ENCODE peak calls at places on chromosomes 6 and 20, in eight cellular contexts. One of them, this sample, is unnamed.
A peak's percentile ranks its signal among the peaks of the same experiment; 100 is the strongest.

GRCh38 chr6:4935486-4935885 is 68.4 kb downstream of the RPP40 start:
- DNase-seq in HepG2: no peak
- DNase-seq in GM12878: no peak
- DNase-seq in K562: no peak
- DNase-seq in H1: no peak
- DNase-seq in HCT116: no peak
- DNase-seq in A549: no peak
- DNase-seq in endothelial cell of umbilical vein: no peak
- DNase-seq in this sample: no peak

GRCh38 chr20:20741067-20742045 is 28.9 kb upstream of the RALGAPA2 start:
- DNase-seq in A549: no peak
- DNase-seq in K562: no peak
- DNase-seq in HCT116: no peak
- DNase-seq in HepG2: no peak
- DNase-seq in GM12878: no peak
- DNase-seq in endothelial cell of umbilical vein: no peak
- DNase-seq in H1: no peak
- DNase-seq in this sample: no peak

GRCh38 chr20:53810661-53811355 is 217.2 kb upstream of the ZNF217 start:
- DNase-seq in H1: no peak
- DNase-seq in HCT116: no peak
- DNase-seq in K562: no peak
- DNase-seq in HepG2: no peak
- DNase-seq in A549: no peak
- DNase-seq in GM12878: no peak
- DNase-seq in endothelial cell of umbilical vein: no peak
- DNase-seq in this sample: no peak

GRCh38 chr6:128121610-128122009 is 220.8 kb upstream of the THEMIS start:
- DNase-seq in HCT116: no peak
- DNase-seq in endothelial cell of umbilical vein: no peak
- DNase-seq in H1: no peak
- DNase-seq in K562: no peak
- DNase-seq in HepG2: no peak
- DNase-seq in A549: no peak
- DNase-seq in GM12878: no peak
- DNase-seq in this sample: no peak

GRCh38 chr6:56021943-56022342 is 146.6 kb upstream of the BMP5 start:
- DNase-seq in HCT116: no peak
- DNase-seq in GM12878: no peak
- DNase-seq in HepG2: no peak
- DNase-seq in H1: peak; percentile 1
- DNase-seq in endothelial cell of umbilical vein: no peak
- DNase-seq in K562: no peak
- DNase-seq in A549: no peak
- DNase-seq in this sample: no peak

GRCh38 chr6:56946368-56946767 is 8.5 kb upstream of the BEND6 start:
- DNase-seq in K562: no peak
- DNase-seq in A549: no peak
- DNase-seq in HCT116: no peak
- DNase-seq in GM12878: no peak
- DNase-seq in endothelial cell of umbilical vein: no peak
- DNase-seq in H1: no peak
- DNase-seq in HepG2: no peak
- DNase-seq in this sample: no peak

GRCh38 chr6:42222450-42222849 is 4.8 kb upstream of the MRPS10 start:
- DNase-seq in H1: no peak
- DNase-seq in GM12878: no peak
- DNase-seq in HepG2: peak; percentile 73
- DNase-seq in A549: no peak
- DNase-seq in K562: no peak
- DNase-seq in endothelial cell of umbilical vein: no peak
- DNase-seq in HCT116: no peak
- DNase-seq in this sample: no peak

GRCh38 chr6:143397229-143398222 is 53.0 kb downstream of the ADAT2 start:
- DNase-seq in HepG2: peak; percentile 99
- DNase-seq in HCT116: peak; percentile 42
- DNase-seq in H1: peak; percentile 44
- DNase-seq in GM12878: no peak
- DNase-seq in A549: peak; percentile 22
- DNase-seq in endothelial cell of umbilical vein: peak; percentile 49
- DNase-seq in K562: no peak
- DNase-seq in this sample: no peak

GRCh38 chr20:37596890-37597539 is 69.3 kb upstream of the BLCAP start:
- DNase-seq in endothelial cell of umbilical vein: no peak
- DNase-seq in HCT116: no peak
- DNase-seq in GM12878: no peak
- DNase-seq in H1: no peak
- DNase-seq in HepG2: no peak
- DNase-seq in A549: no peak
- DNase-seq in K562: no peak
- DNase-seq in this sample: no peak

GRCh38 chr6:126112171-126112632 is 125.9 kb downstream of the TRMT11 start:
- DNase-seq in K562: no peak
- DNase-seq in endothelial cell of umbilical vein: no peak
- DNase-seq in A549: no peak
- DNase-seq in HCT116: no peak
- DNase-seq in HepG2: no peak
- DNase-seq in H1: no peak
- DNase-seq in GM12878: no peak
- DNase-seq in this sample: no peak

GRCh38 chr6:85670573-85670972 is 27.9 kb upstream of the SYNCRIP start:
- DNase-seq in endothelial cell of umbilical vein: peak; percentile 67
- DNase-seq in HepG2: no peak
- DNase-seq in H1: no peak
- DNase-seq in GM12878: no peak
- DNase-seq in K562: no peak
- DNase-seq in HCT116: no peak
- DNase-seq in A549: no peak
- DNase-seq in this sample: peak; percentile 26

GRCh38 chr20:8454137-8454712 is 322.2 kb downstream of the PLCB1 start:
- DNase-seq in endothelial cell of umbilical vein: peak; percentile 80
- DNase-seq in HCT116: peak; percentile 41
- DNase-seq in K562: no peak
- DNase-seq in GM12878: peak; percentile 17
- DNase-seq in HepG2: peak; percentile 65
- DNase-seq in H1: no peak
- DNase-seq in A549: peak; percentile 10
- DNase-seq in this sample: peak; percentile 82

GRCh38 chr20:38201356-38201755 is 36.3 kb upstream of the TGM2 start:
- DNase-seq in A549: peak; percentile 62
- DNase-seq in HCT116: no peak
- DNase-seq in K562: peak; percentile 27
- DNase-seq in endothelial cell of umbilical vein: peak; percentile 39
- DNase-seq in H1: no peak
- DNase-seq in HepG2: no peak
- DNase-seq in GM12878: no peak
- DNase-seq in this sample: peak; percentile 79

GRCh38 chr6:170201361-170201760 is 89.5 kb downstream of the DLL1 start:
- DNase-seq in H1: no peak
- DNase-seq in endothelial cell of umbilical vein: no peak
- DNase-seq in HepG2: no peak
- DNase-seq in A549: no peak
- DNase-seq in K562: no peak
- DNase-seq in GM12878: no peak
- DNase-seq in HCT116: no peak
- DNase-seq in this sample: no peak

GRCh38 chr6:80676386-80676785 is 569.9 kb downstream of the BCKDHB start:
- DNase-seq in HepG2: no peak
- DNase-seq in A549: no peak
- DNase-seq in endothelial cell of umbilical vein: no peak
- DNase-seq in HCT116: no peak
- DNase-seq in K562: no peak
- DNase-seq in H1: no peak
- DNase-seq in GM12878: no peak
- DNase-seq in this sample: no peak

GRCh38 chr6:2524090-2524489 is 226.6 kb downstream of the MYLK4 start:
- DNase-seq in endothelial cell of umbilical vein: peak; percentile 7
- DNase-seq in HCT116: no peak
- DNase-seq in GM12878: no peak
- DNase-seq in A549: no peak
- DNase-seq in K562: no peak
- DNase-seq in H1: no peak
- DNase-seq in HepG2: peak; percentile 82
- DNase-seq in this sample: peak; percentile 56

GRCh38 chr6:126963077-126963809 is 155.2 kb upstream of the RSPO3 start:
- DNase-seq in HCT116: no peak
- DNase-seq in GM12878: no peak
- DNase-seq in HepG2: no peak
- DNase-seq in H1: no peak
- DNase-seq in K562: no peak
- DNase-seq in A549: no peak
- DNase-seq in endothelial cell of umbilical vein: no peak
- DNase-seq in this sample: no peak

GRCh38 chr20:56440346-56441007 is 27.9 kb upstream of the RTF2 start:
- DNase-seq in HCT116: no peak
- DNase-seq in GM12878: peak; percentile 58
- DNase-seq in A549: no peak
- DNase-seq in HepG2: no peak
- DNase-seq in endothelial cell of umbilical vein: no peak
- DNase-seq in K562: no peak
- DNase-seq in H1: no peak
- DNase-seq in this sample: peak; percentile 83

GRCh38 chr6:142395768-142396231 is 94.0 kb downstream of the ADGRG6 start:
- DNase-seq in H1: no peak
- DNase-seq in K562: no peak
- DNase-seq in HepG2: no peak
- DNase-seq in HCT116: no peak
- DNase-seq in GM12878: peak; percentile 27
- DNase-seq in endothelial cell of umbilical vein: peak; percentile 94
- DNase-seq in A549: no peak
- DNase-seq in this sample: no peak

GRCh38 chr6:119978274-119978889 is 628.8 kb upstream of the MAN1A1 start:
- DNase-seq in HepG2: peak; percentile 15
- DNase-seq in K562: no peak
- DNase-seq in H1: no peak
- DNase-seq in GM12878: no peak
- DNase-seq in endothelial cell of umbilical vein: no peak
- DNase-seq in HCT116: no peak
- DNase-seq in A549: no peak
- DNase-seq in this sample: peak; percentile 8

GRCh38 chr6:119974430-119975159 is 625.0 kb upstream of the MAN1A1 start:
- DNase-seq in A549: no peak
- DNase-seq in HepG2: no peak
- DNase-seq in endothelial cell of umbilical vein: no peak
- DNase-seq in H1: no peak
- DNase-seq in HCT116: no peak
- DNase-seq in GM12878: no peak
- DNase-seq in K562: no peak
- DNase-seq in this sample: no peak

GRCh38 chr6:119980802-119981201 is 631.2 kb upstream of the MAN1A1 start:
- DNase-seq in H1: no peak
- DNase-seq in HCT116: no peak
- DNase-seq in endothelial cell of umbilical vein: no peak
- DNase-seq in HepG2: no peak
- DNase-seq in K562: no peak
- DNase-seq in A549: no peak
- DNase-seq in GM12878: no peak
- DNase-seq in this sample: no peak

GRCh38 chr6:119979862-119980261 is 630.3 kb upstream of the MAN1A1 start:
- DNase-seq in HepG2: peak; percentile 16
- DNase-seq in H1: no peak
- DNase-seq in HCT116: peak; percentile 15
- DNase-seq in K562: no peak
- DNase-seq in GM12878: no peak
- DNase-seq in endothelial cell of umbilical vein: no peak
- DNase-seq in A549: no peak
- DNase-seq in this sample: peak; percentile 14
- TF ChIP-seq CTCF in HepG2: no peak
- TF ChIP-seq CTCF in H1: peak; percentile 40
- TF ChIP-seq CTCF in HCT116: peak; percentile 58
- TF ChIP-seq CTCF in K562: peak; percentile 31
- TF ChIP-seq CTCF in GM12878: peak; percentile 37
- TF ChIP-seq CTCF in endothelial cell of umbilical vein: no peak
- TF ChIP-seq CTCF in A549: no peak
- TF ChIP-seq CTCF in this sample: peak; percentile 27

DNA sequence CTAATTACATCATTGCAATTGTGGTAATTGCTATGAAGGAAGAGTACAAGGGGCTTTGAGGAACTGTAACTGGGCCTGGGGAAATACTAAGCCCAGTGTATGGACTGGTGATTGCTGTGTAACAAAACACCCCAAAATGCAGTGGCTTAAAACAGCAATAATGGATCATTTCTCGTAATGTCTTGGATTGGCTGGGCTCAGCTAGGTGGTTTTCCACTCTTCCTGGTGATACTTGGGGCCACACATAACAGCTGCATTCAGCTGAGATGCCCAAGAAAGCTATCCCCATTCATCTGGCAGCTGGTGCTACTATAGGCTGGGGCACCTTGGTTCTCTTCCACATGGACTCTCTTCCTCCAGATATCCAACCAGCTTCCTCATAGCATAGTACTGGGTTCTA is 150.3 kb downstream of the EYA2 start:
- DNase-seq in H1: no peak
- DNase-seq in endothelial cell of umbilical vein: no peak
- DNase-seq in A549: no peak
- DNase-seq in HCT116: no peak
- DNase-seq in K562: no peak
- DNase-seq in GM12878: no peak
- DNase-seq in HepG2: no peak
- DNase-seq in this sample: no peak
- TF ChIP-seq POLR2A in H1: no peak
- TF ChIP-seq POLR2A in endothelial cell of umbilical vein: no peak
- TF ChIP-seq POLR2A in A549: no peak
- TF ChIP-seq POLR2A in HCT116: no peak
- TF ChIP-seq POLR2A in K562: no peak
- TF ChIP-seq POLR2A in GM12878: no peak
- TF ChIP-seq POLR2A in HepG2: no peak
- TF ChIP-seq POLR2A in this sample: no peak

GRCh38 chr6:108630050-108630714 is 69.5 kb downstream of the FOXO3 start:
- DNase-seq in HCT116: no peak
- DNase-seq in H1: no peak
- DNase-seq in GM12878: no peak
- DNase-seq in endothelial cell of umbilical vein: no peak
- DNase-seq in A549: no peak
- DNase-seq in HepG2: no peak
- DNase-seq in K562: no peak
- DNase-seq in this sample: peak; percentile 36
- TF ChIP-seq MAX in HCT116: no peak
- TF ChIP-seq MAX in H1: no peak
- TF ChIP-seq MAX in GM12878: no peak
- TF ChIP-seq MAX in endothelial cell of umbilical vein: no peak
- TF ChIP-seq MAX in A549: no peak
- TF ChIP-seq MAX in HepG2: no peak
- TF ChIP-seq MAX in K562: no peak
- TF ChIP-seq MAX in this sample: no peak

DNA sequence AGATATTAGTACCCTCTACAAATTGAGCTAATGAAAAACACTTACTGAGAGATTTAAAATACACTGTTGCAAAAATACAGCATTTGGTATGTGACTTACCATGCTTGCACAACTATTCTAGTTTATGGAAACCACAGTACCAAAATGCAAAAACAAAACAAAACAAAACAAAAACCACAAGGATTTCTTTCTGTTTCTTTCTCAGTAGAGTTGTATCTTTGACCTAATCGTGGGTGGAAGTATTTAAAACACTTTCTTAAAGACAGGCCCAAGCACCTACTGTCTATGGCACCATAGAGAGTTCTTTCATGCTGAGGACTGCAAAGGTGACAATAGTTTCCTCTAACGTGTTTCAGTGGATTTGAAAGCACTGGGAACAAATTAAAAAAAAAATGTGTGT is 95.3 kb upstream of the C6orf118 start:
- DNase-seq in A549: no peak
- DNase-seq in HCT116: no peak
- DNase-seq in HepG2: no peak
- DNase-seq in K562: no peak
- DNase-seq in H1: no peak
- DNase-seq in endothelial cell of umbilical vein: no peak
- DNase-seq in GM12878: no peak
- DNase-seq in this sample: no peak
- TF ChIP-seq CTCF in A549: no peak
- TF ChIP-seq CTCF in HCT116: no peak
- TF ChIP-seq CTCF in HepG2: no peak
- TF ChIP-seq CTCF in K562: no peak
- TF ChIP-seq CTCF in H1: no peak
- TF ChIP-seq CTCF in endothelial cell of umbilical vein: no peak
- TF ChIP-seq CTCF in GM12878: no peak
- TF ChIP-seq CTCF in this sample: no peak

This sample was measured in NB4.